ENCODE peak calls at places on chromosomes 1 and 21, in nine cellular contexts. One of them, this sample, is unnamed.

GRCh38 chr1:228900099-228900965 is 165.1 kb downstream of the RHOU start:
- DNase-seq in A549: no peak
- DNase-seq in left cardiac atrium: no peak
- DNase-seq in stimulated activated CD4-positive, alpha-beta T cell treated with anti-CD3 and anti-CD28 coated beads, Interleukin-2, amount 100 ng/mL, for 48 hours: no peak
- DNase-seq in HTR-8/SVneo: no peak
- DNase-seq in NCI-H1417: no peak
- DNase-seq in WTC11: no peak
- DNase-seq in stimulated activated CD8-positive, alpha-beta memory T cell treated with anti-CD3 and anti-CD28 coated beads, Interleukin-4, amount 100 ng/mL, for 4 hours: no peak
- DNase-seq in ureter: peak
- DNase-seq in this sample: no peak

GRCh38 chr1:193763313-193763712 is 576.9 kb upstream of the B3GALT2 start:
- DNase-seq in ureter: no peak
- DNase-seq in left cardiac atrium: no peak
- DNase-seq in stimulated activated CD4-positive, alpha-beta T cell treated with anti-CD3 and anti-CD28 coated beads, Interleukin-2, amount 100 ng/mL, for 48 hours: no peak
- DNase-seq in WTC11: no peak
- DNase-seq in stimulated activated CD8-positive, alpha-beta memory T cell treated with anti-CD3 and anti-CD28 coated beads, Interleukin-4, amount 100 ng/mL, for 4 hours: no peak
- DNase-seq in HTR-8/SVneo: no peak
- DNase-seq in NCI-H1417: no peak
- DNase-seq in A549: no peak
- DNase-seq in this sample: no peak

GRCh38 chr1:214551436-214552173 is at the start of gene PTPN14:
- DNase-seq in HTR-8/SVneo: peak
- DNase-seq in NCI-H1417: peak
- DNase-seq in ureter: peak
- DNase-seq in stimulated activated CD4-positive, alpha-beta T cell treated with anti-CD3 and anti-CD28 coated beads, Interleukin-2, amount 100 ng/mL, for 48 hours: no peak
- DNase-seq in left cardiac atrium: peak
- DNase-seq in stimulated activated CD8-positive, alpha-beta memory T cell treated with anti-CD3 and anti-CD28 coated beads, Interleukin-4, amount 100 ng/mL, for 4 hours: no peak
- DNase-seq in A549: peak
- DNase-seq in WTC11: peak
- DNase-seq in this sample: peak

GRCh38 chr1:198657550-198658064 is 18.8 kb downstream of the PTPRC start:
- DNase-seq in stimulated activated CD8-positive, alpha-beta memory T cell treated with anti-CD3 and anti-CD28 coated beads, Interleukin-4, amount 100 ng/mL, for 4 hours: no peak
- DNase-seq in left cardiac atrium: no peak
- DNase-seq in HTR-8/SVneo: peak
- DNase-seq in ureter: no peak
- DNase-seq in A549: no peak
- DNase-seq in NCI-H1417: peak
- DNase-seq in stimulated activated CD4-positive, alpha-beta T cell treated with anti-CD3 and anti-CD28 coated beads, Interleukin-2, amount 100 ng/mL, for 48 hours: no peak
- DNase-seq in WTC11: no peak
- DNase-seq in this sample: no peak

GRCh38 chr1:229383188-229383587 is 40.3 kb upstream of the CCSAP start:
- DNase-seq in WTC11: no peak
- DNase-seq in A549: no peak
- DNase-seq in stimulated activated CD8-positive, alpha-beta memory T cell treated with anti-CD3 and anti-CD28 coated beads, Interleukin-4, amount 100 ng/mL, for 4 hours: no peak
- DNase-seq in stimulated activated CD4-positive, alpha-beta T cell treated with anti-CD3 and anti-CD28 coated beads, Interleukin-2, amount 100 ng/mL, for 48 hours: no peak
- DNase-seq in NCI-H1417: no peak
- DNase-seq in HTR-8/SVneo: no peak
- DNase-seq in ureter: no peak
- DNase-seq in left cardiac atrium: no peak
- DNase-seq in this sample: no peak

GRCh38 chr1:27527223-27527856 is 37.4 kb upstream of the WASF2 start:
- DNase-seq in WTC11: peak
- DNase-seq in A549: no peak
- DNase-seq in stimulated activated CD8-positive, alpha-beta memory T cell treated with anti-CD3 and anti-CD28 coated beads, Interleukin-4, amount 100 ng/mL, for 4 hours: no peak
- DNase-seq in NCI-H1417: peak
- DNase-seq in stimulated activated CD4-positive, alpha-beta T cell treated with anti-CD3 and anti-CD28 coated beads, Interleukin-2, amount 100 ng/mL, for 48 hours: no peak
- DNase-seq in ureter: peak
- DNase-seq in HTR-8/SVneo: no peak
- DNase-seq in left cardiac atrium: peak
- DNase-seq in this sample: no peak

GRCh38 chr1:100462291-100463040 is 75.5 kb upstream of the GPR88 start:
- DNase-seq in stimulated activated CD8-positive, alpha-beta memory T cell treated with anti-CD3 and anti-CD28 coated beads, Interleukin-4, amount 100 ng/mL, for 4 hours: no peak
- DNase-seq in left cardiac atrium: no peak
- DNase-seq in HTR-8/SVneo: no peak
- DNase-seq in WTC11: no peak
- DNase-seq in A549: no peak
- DNase-seq in stimulated activated CD4-positive, alpha-beta T cell treated with anti-CD3 and anti-CD28 coated beads, Interleukin-2, amount 100 ng/mL, for 48 hours: no peak
- DNase-seq in NCI-H1417: no peak
- DNase-seq in ureter: no peak
- DNase-seq in this sample: no peak

GRCh38 chr1:65001238-65001792 is 35.0 kb upstream of the JAK1 start:
- DNase-seq in stimulated activated CD4-positive, alpha-beta T cell treated with anti-CD3 and anti-CD28 coated beads, Interleukin-2, amount 100 ng/mL, for 48 hours: peak
- DNase-seq in WTC11: peak
- DNase-seq in NCI-H1417: no peak
- DNase-seq in ureter: peak
- DNase-seq in left cardiac atrium: peak
- DNase-seq in A549: no peak
- DNase-seq in stimulated activated CD8-positive, alpha-beta memory T cell treated with anti-CD3 and anti-CD28 coated beads, Interleukin-4, amount 100 ng/mL, for 4 hours: peak
- DNase-seq in HTR-8/SVneo: peak
- DNase-seq in this sample: peak

GRCh38 chr1:154186177-154186576 is 5.7 kb downstream of the TPM3 start:
- DNase-seq in NCI-H1417: peak
- DNase-seq in HTR-8/SVneo: peak
- DNase-seq in stimulated activated CD4-positive, alpha-beta T cell treated with anti-CD3 and anti-CD28 coated beads, Interleukin-2, amount 100 ng/mL, for 48 hours: peak
- DNase-seq in A549: peak
- DNase-seq in left cardiac atrium: no peak
- DNase-seq in stimulated activated CD8-positive, alpha-beta memory T cell treated with anti-CD3 and anti-CD28 coated beads, Interleukin-4, amount 100 ng/mL, for 4 hours: peak
- DNase-seq in ureter: no peak
- DNase-seq in WTC11: peak
- DNase-seq in this sample: no peak

GRCh38 chr1:21325231-21325718 is 35.0 kb upstream of the ECE1 start:
- DNase-seq in left cardiac atrium: no peak
- DNase-seq in NCI-H1417: no peak
- DNase-seq in stimulated activated CD4-positive, alpha-beta T cell treated with anti-CD3 and anti-CD28 coated beads, Interleukin-2, amount 100 ng/mL, for 48 hours: no peak
- DNase-seq in stimulated activated CD8-positive, alpha-beta memory T cell treated with anti-CD3 and anti-CD28 coated beads, Interleukin-4, amount 100 ng/mL, for 4 hours: no peak
- DNase-seq in ureter: no peak
- DNase-seq in WTC11: no peak
- DNase-seq in HTR-8/SVneo: no peak
- DNase-seq in A549: no peak
- DNase-seq in this sample: no peak

GRCh38 chr1:155254714-155255242 is 505 bp downstream of the ENTREP3 start:
- DNase-seq in A549: no peak
- DNase-seq in ureter: no peak
- DNase-seq in stimulated activated CD4-positive, alpha-beta T cell treated with anti-CD3 and anti-CD28 coated beads, Interleukin-2, amount 100 ng/mL, for 48 hours: no peak
- DNase-seq in WTC11: no peak
- DNase-seq in left cardiac atrium: peak
- DNase-seq in stimulated activated CD8-positive, alpha-beta memory T cell treated with anti-CD3 and anti-CD28 coated beads, Interleukin-4, amount 100 ng/mL, for 4 hours: no peak
- DNase-seq in NCI-H1417: peak
- DNase-seq in HTR-8/SVneo: no peak
- DNase-seq in this sample: no peak

GRCh38 chr1:155139895-155140629 is at the start of gene DPM3:
- DNase-seq in stimulated activated CD4-positive, alpha-beta T cell treated with anti-CD3 and anti-CD28 coated beads, Interleukin-2, amount 100 ng/mL, for 48 hours: peak
- DNase-seq in WTC11: peak
- DNase-seq in ureter: peak
- DNase-seq in HTR-8/SVneo: peak
- DNase-seq in NCI-H1417: peak
- DNase-seq in stimulated activated CD8-positive, alpha-beta memory T cell treated with anti-CD3 and anti-CD28 coated beads, Interleukin-4, amount 100 ng/mL, for 4 hours: peak
- DNase-seq in left cardiac atrium: peak
- DNase-seq in A549: peak
- DNase-seq in this sample: peak

GRCh38 chr1:243269461-243269801 is 13.6 kb downstream of the SDCCAG8 start:
- DNase-seq in WTC11: no peak
- DNase-seq in stimulated activated CD8-positive, alpha-beta memory T cell treated with anti-CD3 and anti-CD28 coated beads, Interleukin-4, amount 100 ng/mL, for 4 hours: no peak
- DNase-seq in NCI-H1417: no peak
- DNase-seq in ureter: no peak
- DNase-seq in left cardiac atrium: no peak
- DNase-seq in stimulated activated CD4-positive, alpha-beta T cell treated with anti-CD3 and anti-CD28 coated beads, Interleukin-2, amount 100 ng/mL, for 48 hours: no peak
- DNase-seq in HTR-8/SVneo: no peak
- DNase-seq in A549: no peak
- DNase-seq in this sample: no peak

GRCh38 chr1:107617921-107618320 is 347.1 kb downstream of the VAV3 start:
- DNase-seq in left cardiac atrium: no peak
- DNase-seq in ureter: no peak
- DNase-seq in NCI-H1417: no peak
- DNase-seq in HTR-8/SVneo: no peak
- DNase-seq in stimulated activated CD4-positive, alpha-beta T cell treated with anti-CD3 and anti-CD28 coated beads, Interleukin-2, amount 100 ng/mL, for 48 hours: no peak
- DNase-seq in WTC11: peak
- DNase-seq in A549: no peak
- DNase-seq in stimulated activated CD8-positive, alpha-beta memory T cell treated with anti-CD3 and anti-CD28 coated beads, Interleukin-4, amount 100 ng/mL, for 4 hours: no peak
- DNase-seq in this sample: no peak

GRCh38 chr21:34024382-34024693 is 49.0 kb upstream of the MRPS6 start:
- DNase-seq in HTR-8/SVneo: no peak
- DNase-seq in left cardiac atrium: no peak
- DNase-seq in WTC11: no peak
- DNase-seq in ureter: no peak
- DNase-seq in stimulated activated CD4-positive, alpha-beta T cell treated with anti-CD3 and anti-CD28 coated beads, Interleukin-2, amount 100 ng/mL, for 48 hours: no peak
- DNase-seq in NCI-H1417: no peak
- DNase-seq in stimulated activated CD8-positive, alpha-beta memory T cell treated with anti-CD3 and anti-CD28 coated beads, Interleukin-4, amount 100 ng/mL, for 4 hours: no peak
- DNase-seq in A549: no peak
- DNase-seq in this sample: no peak